ENCODE peak calls at places on chromosome 15, in six cellular contexts. L, R, G, K, A and H are unnamed samples.

GRCh38 chr15:39251413-39252197 is 329.3 kb upstream of the THBS1 start:
- DNase-seq in L (no peak), R (no peak), G (no peak), K (no peak), A (no peak), H (no peak)

GRCh38 chr15:99170476-99171065 is 65.7 kb downstream of the SYNM start:
- DNase-seq in L (no peak), R (no peak), G (no peak), K (no peak), A (no peak), H (no peak)

GRCh38 chr15:48925714-48926223 is 38.0 kb downstream of the SHC4 start:
- DNase-seq in L (peak), R (peak), G (no peak), K (peak), A (no peak), H (peak)

GRCh38 chr15:66879968-66880367 is 177.9 kb downstream of the SMAD6 start:
- DNase-seq in L (no peak), R (no peak), G (no peak), K (no peak), A (peak), H (no peak)

GRCh38 chr15:29934251-29934650 is 112.0 kb upstream of the TJP1 start:
- DNase-seq in L (peak), R (peak), G (no peak), K (peak), A (no peak), H (no peak)

GRCh38 chr15:95302809-95303208 is 1027.7 kb upstream of the NR2F2 start:
- DNase-seq in L (no peak), R (no peak), G (no peak), K (no peak), A (no peak), H (no peak)

GRCh38 chr15:32870240-32871033 is 152.6 kb downstream of the GREM1 start:
- DNase-seq in L (peak), R (peak), G (no peak), K (peak), A (no peak), H (no peak)

GRCh38 chr15:42704492-42704926 is 32.4 kb downstream of the CDAN1 start:
- DNase-seq in L (peak), R (peak), G (no peak), K (peak), A (no peak), H (no peak)

GRCh38 chr15:90213818-90214204 is 12.7 kb downstream of the SEMA4B start:
- DNase-seq in L (no peak), R (no peak), G (no peak), K (no peak), A (no peak), H (no peak)

GRCh38 chr15:75237316-75237982 is 20.7 kb upstream of the GOLGA6C start:
- DNase-seq in L (no peak), R (no peak), G (no peak), K (no peak), A (peak), H (no peak)

GRCh38 chr15:22956257-22956979 is 23.8 kb downstream of the CYFIP1 start:
- DNase-seq in L (no peak), R (no peak), G (no peak), K (peak), A (no peak), H (no peak)

GRCh38 chr15:76823903-76824302 is 81.2 kb downstream of the SCAPER start:
- DNase-seq in L (no peak), R (no peak), G (no peak), K (no peak), A (no peak), H (no peak)

GRCh38 chr15:54066403-54066802 is 88.2 kb downstream of the UNC13C start:
- DNase-seq in L (no peak), R (no peak), G (no peak), K (no peak), A (no peak), H (no peak)

GRCh38 chr15:45130291-45131000 is 652 bp downstream of the DUOX1 start:
- DNase-seq in L (no peak), R (no peak), G (no peak), K (no peak), A (no peak), H (no peak)

GRCh38 chr15:60916674-60917468 is 312.2 kb downstream of the RORA start:
- DNase-seq in L (peak), R (peak), G (no peak), K (peak), A (peak), H (peak)

GRCh38 chr15:58873267-58873666 is 60.2 kb downstream of the SLTM start:
- DNase-seq in L (peak), R (peak), G (no peak), K (peak), A (no peak), H (no peak)

GRCh38 chr15:39438260-39438659 is 142.6 kb upstream of the THBS1 start:
- DNase-seq in L (no peak), R (no peak), G (no peak), K (no peak), A (no peak), H (no peak)

GRCh38 chr15:99731336-99732267 is 1.6 kb downstream of the LYSMD4 start:
- DNase-seq in L (no peak), R (no peak), G (no peak), K (peak), A (no peak), H (no peak)

GRCh38 chr15:64532921-64533320 is 72.5 kb downstream of the ZNF609 start:
- DNase-seq in L (no peak), R (no peak), G (no peak), K (peak), A (no peak), H (no peak)

GRCh38 chr15:38671675-38672141 is 107.1 kb upstream of the RASGRP1 start:
- DNase-seq in L (no peak), R (no peak), G (no peak), K (no peak), A (no peak), H (no peak)

GRCh38 chr15:86855962-86856361 is 776.3 kb downstream of the AGBL1 start:
- DNase-seq in L (no peak), R (no peak), G (no peak), K (no peak), A (no peak), H (no peak)

GRCh38 chr15:99174567-99174966 is 69.7 kb downstream of the SYNM start:
- DNase-seq in L (no peak), R (no peak), G (no peak), K (no peak), A (no peak), H (no peak)

GRCh38 chr15:70250208-70251201 is 152.8 kb upstream of the TLE3 start:
- DNase-seq in L (no peak), R (no peak), G (no peak), K (no peak), A (no peak), H (no peak)

GRCh38 chr15:88022711-88023110 is 233.8 kb downstream of the NTRK3 start:
- DNase-seq in L (no peak), R (no peak), G (no peak), K (no peak), A (no peak), H (no peak)

GRCh38 chr15:36856339-36856973 is 243.9 kb downstream of the MEIS2 start:
- DNase-seq in L (no peak), R (no peak), G (no peak), K (no peak), A (no peak), H (no peak)

GRCh38 chr15:67869700-67870099 is 29.9 kb upstream of the RNU6-1 start:
- DNase-seq in L (no peak), R (no peak), G (no peak), K (no peak), A (no peak), H (no peak)

GRCh38 chr15:101167791-101168462 is 83.9 kb downstream of the CHSY1 start:
- DNase-seq in L (peak), R (peak), G (no peak), K (peak), A (peak), H (no peak)

GRCh38 chr15:80978685-80979084 is 10.9 kb downstream of the MESD start:
- DNase-seq in L (no peak), R (peak), G (no peak), K (no peak), A (no peak), H (no peak)

GRCh38 chr15:40003491-40003916 is 35.5 kb downstream of the SRP14 start:
- DNase-seq in L (no peak), R (no peak), G (no peak), K (no peak), A (no peak), H (no peak)

GRCh38 chr15:50418041-50418583 is 6.1 kb upstream of the USP8 start:
- DNase-seq in L (no peak), R (no peak), G (no peak), K (peak), A (no peak), H (no peak)

GRCh38 chr15:80744411-80744810 is 34.8 kb upstream of the CEMIP start:
- DNase-seq in L (no peak), R (no peak), G (no peak), K (no peak), A (no peak), H (no peak)

GRCh38 chr15:44663410-44664272 is at the start of gene SPG11:
- DNase-seq in L (peak), R (peak), G (peak), K (peak), A (peak), H (peak)

GRCh38 chr15:86610038-86610437 is 530.4 kb downstream of the AGBL1 start:
- DNase-seq in L (no peak), R (no peak), G (no peak), K (no peak), A (no peak), H (no peak)

GRCh38 chr15:69114231-69114937 is 46.1 kb upstream of the GLCE start:
- DNase-seq in L (no peak), R (no peak), G (no peak), K (peak), A (no peak), H (no peak)

GRCh38 chr15:31235298-31236183 is 91.1 kb upstream of the KLF13 start:
- DNase-seq in L (no peak), R (no peak), G (no peak), K (peak), A (no peak), H (peak)

GRCh38 chr15:93233710-93234109 is 144.7 kb upstream of the RGMA start:
- DNase-seq in L (no peak), R (no peak), G (no peak), K (no peak), A (no peak), H (no peak)

GRCh38 chr15:99476413-99477222 is 89.2 kb upstream of the MEF2A start:
- DNase-seq in L (peak), R (peak), G (no peak), K (peak), A (peak), H (no peak)

GRCh38 chr15:45050587-45050986 is 27.6 kb downstream of the SORD start:
- DNase-seq in L (no peak), R (no peak), G (no peak), K (no peak), A (no peak), H (no peak)